ENCODE peak calls at places on chromosomes 7 and 10, in seven cellular contexts. M, R, N, B, O, E and V are unnamed samples.

GRCh38 chr7:3861941-3862340 is 560.9 kb downstream of the SDK1 start:
- DNase-seq in M (peak; percentile 33), R (peak; percentile 89), N (no peak), B (no peak), O (no peak), E (peak; percentile 67), V (peak; percentile 76)

GRCh38 chr10:104479906-104480579 is 126.4 kb downstream of the CFAP58 start:
- DNase-seq in M (no peak), R (no peak), N (no peak), B (no peak), O (no peak), E (peak; percentile 2), V (no peak)

GRCh38 chr7:134690016-134690415 is 43.4 kb downstream of the BPGM start:
- DNase-seq in M (no peak), R (peak; percentile 78), N (no peak), B (no peak), O (no peak), E (peak; percentile 64), V (no peak)

GRCh38 chr10:97384156-97384555 is 17.0 kb downstream of the RRP12 start:
- DNase-seq in M (no peak), R (no peak), N (no peak), B (no peak), O (no peak), E (no peak), V (no peak)

GRCh38 chr10:99540673-99541531 is 8.2 kb downstream of the NKX2-3 start:
- DNase-seq in M (peak; percentile 65), R (peak; percentile 58), N (peak; percentile 85), B (no peak), O (peak; percentile 78), E (no peak), V (no peak)

GRCh38 chr7:73822319-73823173 is 8.2 kb upstream of the CLDN4 start:
- DNase-seq in M (no peak), R (peak; percentile 98), N (peak; percentile 58), B (no peak), O (no peak), E (peak; percentile 92), V (peak; percentile 92)

GRCh38 chr10:88401671-88402347 is 181.3 kb downstream of the RNLS start:
- DNase-seq in M (peak; percentile 19), R (peak; percentile 29), N (no peak), B (no peak), O (no peak), E (peak; percentile 22), V (peak; percentile 40)

GRCh38 chr7:50610521-50611277 is 45.5 kb upstream of the DDC start:
- DNase-seq in M (no peak), R (no peak), N (no peak), B (peak; percentile 68), O (no peak), E (peak; percentile 74), V (peak; percentile 78)

GRCh38 chr10:839550-840205 is 91.8 kb downstream of the LARP4B start:
- DNase-seq in M (no peak), R (no peak), N (no peak), B (no peak), O (no peak), E (no peak), V (no peak)

GRCh38 chr7:150631084-150631824 is 931 bp downstream of the GIMAP6 start:
- DNase-seq in M (no peak), R (no peak), N (no peak), B (peak; percentile 36), O (no peak), E (no peak), V (no peak)

GRCh38 chr10:89644691-89644966 is 413 bp downstream of the PANK1 start:
- DNase-seq in M (no peak), R (no peak), N (peak; percentile 78), B (no peak), O (no peak), E (no peak), V (no peak)

GRCh38 chr10:74593470-74593869 is 232.9 kb upstream of the KAT6B start:
- DNase-seq in M (no peak), R (peak; percentile 88), N (no peak), B (no peak), O (no peak), E (peak; percentile 8), V (peak; percentile 56)

GRCh38 chr10:58701398-58702135 is 188.9 kb downstream of the BICC1 start:
- DNase-seq in M (no peak), R (no peak), N (no peak), B (no peak), O (no peak), E (no peak), V (peak; percentile 66)

GRCh38 chr7:84914598-84914997 is 272.3 kb downstream of the SEMA3D start:
- DNase-seq in M (peak; percentile 42), R (no peak), N (no peak), B (no peak), O (no peak), E (no peak), V (no peak)

GRCh38 chr7:70700935-70701425 is 431.0 kb upstream of the GALNT17 start:
- DNase-seq in M (peak; percentile 47), R (no peak), N (no peak), B (no peak), O (no peak), E (no peak), V (no peak)

GRCh38 chr10:20712766-20713165 is 184.3 kb downstream of the NEBL start:
- DNase-seq in M (peak; percentile 19), R (no peak), N (no peak), B (no peak), O (no peak), E (no peak), V (no peak)

GRCh38 chr7:110612680-110613079 is 478.2 kb upstream of the LRRN3 start:
- DNase-seq in M (no peak), R (no peak), N (no peak), B (no peak), O (no peak), E (no peak), V (peak; percentile 10)

DNA sequence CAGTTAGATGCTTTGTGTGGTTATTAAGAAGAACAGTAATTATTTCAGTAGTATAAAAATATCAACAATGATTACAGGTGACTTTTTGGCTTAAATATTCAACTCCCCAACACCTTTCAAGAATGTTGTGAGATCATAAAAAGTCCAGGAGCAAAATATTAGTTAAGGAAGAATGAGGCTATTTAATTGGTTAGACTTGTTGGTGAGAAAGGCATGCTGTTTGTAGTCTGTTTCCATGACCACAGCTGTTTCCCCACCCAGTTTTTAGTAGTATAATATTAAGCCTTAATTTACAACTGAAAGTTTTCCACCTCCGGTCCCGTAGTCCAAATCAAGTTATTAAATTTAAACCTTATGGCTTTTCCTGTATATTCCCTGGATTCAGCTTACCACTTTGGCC is 133.2 kb downstream of the CELF2 start:
- DNase-seq in M (no peak), R (no peak), N (no peak), B (peak; percentile 59), O (no peak), E (no peak), V (no peak)
- H3K4me3 ChIP-seq in M (no peak overlapping the region), R (peak overlapping the region; percentile 9), N (no peak overlapping the region), B (peak overlapping the region; percentile 32), O (no peak overlapping the region), E (no peak overlapping the region), V (no peak overlapping the region)

GRCh38 chr7:64997164-64997908 is 6.5 kb upstream of the ZNF117 start:
- DNase-seq in M (no peak), R (no peak), N (no peak), B (no peak), O (no peak), E (no peak), V (no peak)

GRCh38 chr7:64997927-64998391 is 7.1 kb upstream of the ZNF117 start:
- DNase-seq in M (peak; percentile 79), R (no peak), N (no peak), B (no peak), O (no peak), E (peak; percentile 78), V (peak; percentile 93)

GRCh38 chr7:64993901-64994300 is 3.1 kb upstream of the ZNF117 start:
- DNase-seq in M (no peak), R (no peak), N (no peak), B (no peak), O (no peak), E (no peak), V (peak; percentile 49)

GRCh38 chr7:64998865-64999164 is 7.7 kb downstream of the ERV3-1 start:
- DNase-seq in M (no peak), R (no peak), N (no peak), B (no peak), O (no peak), E (no peak), V (no peak)

GRCh38 chr7:64996305-64996704 is 5.5 kb upstream of the ZNF117 start:
- DNase-seq in M (no peak), R (no peak), N (no peak), B (no peak), O (no peak), E (no peak), V (no peak)
- H3K36me3 ChIP-seq in M (peaks cover 3% of the 10 kb centered on the region), R (peaks cover 38% of the 10 kb centered on the region), N (no peaks in the 10 kb centered on the region), B (peaks cover 5% of the 10 kb centered on the region), O (no peaks in the 10 kb centered on the region), E (peaks cover 37% of the 10 kb centered on the region), V (peaks cover 5% of the 10 kb centered on the region)

GRCh38 chr7:23475579-23475844 is 5.2 kb upstream of the IGF2BP3 start:
- DNase-seq in M (no peak), R (no peak), N (no peak), B (no peak), O (no peak), E (no peak), V (no peak)
- H3K4me3 ChIP-seq in M (peak overlapping the region; percentile 56), R (no peak overlapping the region), N (no peak overlapping the region), B (no peak overlapping the region), O (no peak overlapping the region), E (no peak overlapping the region), V (no peak overlapping the region)

GRCh38 chr7:108736266-108736891 is 166.7 kb downstream of the DNAJB9 start:
- DNase-seq in M (no peak), R (no peak), N (no peak), B (no peak), O (no peak), E (no peak), V (no peak)
- H3K36me3 ChIP-seq in M (no peaks in the 10 kb centered on the region), R (no peaks in the 10 kb centered on the region), N (no peaks in the 10 kb centered on the region), B (no peaks in the 10 kb centered on the region), O (no peaks in the 10 kb centered on the region), E (no peaks in the 10 kb centered on the region), V (no peaks in the 10 kb centered on the region)

DNA sequence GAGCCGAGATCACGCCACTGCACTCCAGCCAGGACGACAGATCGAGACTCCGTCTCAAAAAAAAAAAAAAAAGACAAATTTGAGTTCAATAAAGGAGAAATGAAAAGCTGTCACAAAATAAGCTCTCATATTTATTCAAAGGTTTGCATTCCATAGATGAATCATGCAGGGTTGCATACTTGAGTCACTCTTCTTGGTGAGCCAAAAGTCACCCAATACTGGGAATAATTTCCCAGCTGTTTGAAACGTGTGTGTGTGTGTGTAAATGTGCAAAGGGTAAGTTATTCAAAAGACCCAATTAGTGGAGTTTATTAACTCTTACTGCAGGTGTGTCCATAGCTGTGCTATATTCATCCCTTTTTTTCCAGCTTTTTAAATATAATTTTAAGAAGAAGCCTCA is 297.7 kb downstream of the CCDC3 start:
- DNase-seq in M (no peak), R (peak; percentile 63), N (no peak), B (no peak), O (no peak), E (peak; percentile 70), V (peak; percentile 86)
- H3K4me3 ChIP-seq in M (no peak overlapping the region), R (no peak overlapping the region), N (no peak overlapping the region), B (no peak overlapping the region), O (no peak overlapping the region), E (no peak overlapping the region), V (no peak overlapping the region)